ENCODE peak calls at places on chromosomes 16 and 17, in six cellular contexts. One of them, this sample, is unnamed.

GRCh38 chr16:2585651-2586081 is 47.8 kb downstream of the PDPK1 start:
- DNase-seq in Peyer's patch: no peak
- DNase-seq in stomach: no peak
- DNase-seq in heart left ventricle: no peak
- DNase-seq in sigmoid colon: no peak
- DNase-seq in IMR-90: no peak
- DNase-seq in this sample: no peak

GRCh38 chr17:57620576-57620975 is 124.5 kb downstream of the CCDC182 start:
- DNase-seq in Peyer's patch: no peak
- DNase-seq in stomach: no peak
- DNase-seq in heart left ventricle: no peak
- DNase-seq in sigmoid colon: no peak
- DNase-seq in IMR-90: no peak
- DNase-seq in this sample: no peak

GRCh38 chr17:78891406-78892061 is 11.5 kb downstream of the CEP295NL start:
- DNase-seq in Peyer's patch: no peak
- DNase-seq in stomach: no peak
- DNase-seq in heart left ventricle: no peak
- DNase-seq in sigmoid colon: no peak
- DNase-seq in IMR-90: no peak
- DNase-seq in this sample: peak; percentile 75

GRCh38 chr16:31508706-31509523 is 724 bp upstream of the RUSF1 start:
- DNase-seq in Peyer's patch: no peak
- DNase-seq in stomach: no peak
- DNase-seq in heart left ventricle: no peak
- DNase-seq in sigmoid colon: no peak
- DNase-seq in IMR-90: peak; percentile 56
- DNase-seq in this sample: no peak

GRCh38 chr16:83307206-83307990 is 500.4 kb upstream of the HSBP1 start:
- DNase-seq in Peyer's patch: no peak
- DNase-seq in stomach: no peak
- DNase-seq in heart left ventricle: no peak
- DNase-seq in sigmoid colon: no peak
- DNase-seq in IMR-90: no peak
- DNase-seq in this sample: no peak

GRCh38 chr17:79137791-79138190 is 63.2 kb downstream of the ENGASE start:
- DNase-seq in Peyer's patch: no peak
- DNase-seq in stomach: no peak
- DNase-seq in heart left ventricle: no peak
- DNase-seq in sigmoid colon: no peak
- DNase-seq in IMR-90: no peak
- DNase-seq in this sample: no peak

GRCh38 chr16:24839347-24839972 is 6.3 kb upstream of the SLC5A11 start:
- DNase-seq in Peyer's patch: no peak
- DNase-seq in stomach: no peak
- DNase-seq in heart left ventricle: no peak
- DNase-seq in sigmoid colon: no peak
- DNase-seq in IMR-90: no peak
- DNase-seq in this sample: no peak

GRCh38 chr17:60641810-60642220 is 35.8 kb upstream of the BCAS3 start:
- DNase-seq in Peyer's patch: no peak
- DNase-seq in stomach: peak; percentile 63
- DNase-seq in heart left ventricle: peak; percentile 78
- DNase-seq in sigmoid colon: peak; percentile 78
- DNase-seq in IMR-90: peak; percentile 85
- DNase-seq in this sample: no peak

GRCh38 chr16:87201052-87201451 is 116.1 kb downstream of the C16orf95 start:
- DNase-seq in Peyer's patch: no peak
- DNase-seq in stomach: no peak
- DNase-seq in heart left ventricle: peak; percentile 65
- DNase-seq in sigmoid colon: peak; percentile 89
- DNase-seq in IMR-90: peak; percentile 99
- DNase-seq in this sample: no peak

GRCh38 chr16:86819523-86819887 is 241.2 kb downstream of the FOXL1 start:
- DNase-seq in Peyer's patch: no peak
- DNase-seq in stomach: no peak
- DNase-seq in heart left ventricle: no peak
- DNase-seq in sigmoid colon: no peak
- DNase-seq in IMR-90: no peak
- DNase-seq in this sample: no peak

GRCh38 chr17:35073183-35073790 is 9.8 kb upstream of the RFFL start:
- DNase-seq in Peyer's patch: no peak
- DNase-seq in stomach: no peak
- DNase-seq in heart left ventricle: no peak
- DNase-seq in sigmoid colon: no peak
- DNase-seq in IMR-90: no peak
- DNase-seq in this sample: no peak

GRCh38 chr17:48441231-48441711 is 11.3 kb upstream of the SKAP1 start:
- DNase-seq in Peyer's patch: no peak
- DNase-seq in stomach: no peak
- DNase-seq in heart left ventricle: no peak
- DNase-seq in sigmoid colon: no peak
- DNase-seq in IMR-90: no peak
- DNase-seq in this sample: no peak

GRCh38 chr17:5500804-5501391 is 14.5 kb downstream of the MIS12 start:
- DNase-seq in Peyer's patch: peak; percentile 70
- DNase-seq in stomach: peak; percentile 58
- DNase-seq in heart left ventricle: peak; percentile 71
- DNase-seq in sigmoid colon: peak; percentile 91
- DNase-seq in IMR-90: peak; percentile 94
- DNase-seq in this sample: peak; percentile 83

GRCh38 chr17:30476726-30477082 is 504 bp upstream of the GOSR1 start:
- DNase-seq in Peyer's patch: no peak
- DNase-seq in stomach: no peak
- DNase-seq in heart left ventricle: no peak
- DNase-seq in sigmoid colon: no peak
- DNase-seq in IMR-90: peak; percentile 7
- DNase-seq in this sample: no peak

GRCh38 chr16:66622863-66623262 is 18.4 kb downstream of the CMTM3 start:
- DNase-seq in Peyer's patch: no peak
- DNase-seq in stomach: no peak
- DNase-seq in heart left ventricle: no peak
- DNase-seq in sigmoid colon: no peak
- DNase-seq in IMR-90: peak; percentile 32
- DNase-seq in this sample: no peak

GRCh38 chr17:79183221-79184158 is 108.9 kb downstream of the ENGASE start:
- DNase-seq in Peyer's patch: no peak
- DNase-seq in stomach: no peak
- DNase-seq in heart left ventricle: no peak
- DNase-seq in sigmoid colon: no peak
- DNase-seq in IMR-90: no peak
- DNase-seq in this sample: no peak

GRCh38 chr17:69884361-69884760 is 190.7 kb upstream of the KCNJ16 start:
- DNase-seq in Peyer's patch: no peak
- DNase-seq in stomach: no peak
- DNase-seq in heart left ventricle: no peak
- DNase-seq in sigmoid colon: no peak
- DNase-seq in IMR-90: no peak
- DNase-seq in this sample: no peak

GRCh38 chr17:29149431-29150064 is 30.6 kb downstream of the MYO18A start:
- DNase-seq in Peyer's patch: peak; percentile 50
- DNase-seq in stomach: no peak
- DNase-seq in heart left ventricle: no peak
- DNase-seq in sigmoid colon: no peak
- DNase-seq in IMR-90: peak; percentile 36
- DNase-seq in this sample: no peak

GRCh38 chr17:59366773-59367656 is 35.6 kb downstream of the YPEL2 start:
- DNase-seq in Peyer's patch: no peak
- DNase-seq in stomach: peak; percentile 89
- DNase-seq in heart left ventricle: peak; percentile 70
- DNase-seq in sigmoid colon: peak; percentile 74
- DNase-seq in IMR-90: peak; percentile 69
- DNase-seq in this sample: no peak

GRCh38 chr17:37483311-37484039 is 6.2 kb upstream of the DUSP14 start:
- DNase-seq in Peyer's patch: no peak
- DNase-seq in stomach: no peak
- DNase-seq in heart left ventricle: peak; percentile 29
- DNase-seq in sigmoid colon: peak; percentile 70
- DNase-seq in IMR-90: peak; percentile 98
- DNase-seq in this sample: no peak

GRCh38 chr17:16975266-16975651 is 3.3 kb upstream of the TNFRSF13B start:
- DNase-seq in Peyer's patch: peak; percentile 59
- DNase-seq in stomach: no peak
- DNase-seq in heart left ventricle: no peak
- DNase-seq in sigmoid colon: peak; percentile 21
- DNase-seq in IMR-90: no peak
- DNase-seq in this sample: no peak
- TF ChIP-seq POLR2A in Peyer's patch: no peak
- TF ChIP-seq POLR2A in stomach: no peak
- TF ChIP-seq POLR2A in heart left ventricle: no peak
- TF ChIP-seq POLR2A in sigmoid colon: no peak
- TF ChIP-seq POLR2A in IMR-90: no peak
- TF ChIP-seq POLR2A in this sample: no peak

GRCh38 chr17:82333279-82334171 is at the start of gene SECTM1:
- DNase-seq in Peyer's patch: peak; percentile 35
- DNase-seq in stomach: peak; percentile 60
- DNase-seq in heart left ventricle: peak; percentile 59
- DNase-seq in sigmoid colon: peak; percentile 88
- DNase-seq in IMR-90: peak; percentile 23
- DNase-seq in this sample: peak; percentile 91
- TF ChIP-seq POLR2A in Peyer's patch: no peak
- TF ChIP-seq POLR2A in stomach: no peak
- TF ChIP-seq POLR2A in heart left ventricle: no peak
- TF ChIP-seq POLR2A in sigmoid colon: no peak
- TF ChIP-seq POLR2A in IMR-90: no peak
- TF ChIP-seq POLR2A in this sample: no peak

GRCh38 chr17:2028234-2028614 is 1.7 kb upstream of the DPH1 start:
- DNase-seq in Peyer's patch: no peak
- DNase-seq in stomach: no peak
- DNase-seq in heart left ventricle: no peak
- DNase-seq in sigmoid colon: no peak
- DNase-seq in IMR-90: no peak
- DNase-seq in this sample: no peak

GRCh38 chr17:2027528-2028233 is 2.3 kb upstream of the DPH1 start:
- DNase-seq in Peyer's patch: no peak
- DNase-seq in stomach: no peak
- DNase-seq in heart left ventricle: no peak
- DNase-seq in sigmoid colon: no peak
- DNase-seq in IMR-90: no peak
- DNase-seq in this sample: peak; percentile 65

GRCh38 chr17:2028737-2029136 is 1.2 kb upstream of the DPH1 start:
- DNase-seq in Peyer's patch: no peak
- DNase-seq in stomach: no peak
- DNase-seq in heart left ventricle: no peak
- DNase-seq in sigmoid colon: no peak
- DNase-seq in IMR-90: no peak
- DNase-seq in this sample: no peak

GRCh38 chr17:2030779-2031163 is 818 bp downstream of the DPH1 start:
- DNase-seq in Peyer's patch: no peak
- DNase-seq in stomach: no peak
- DNase-seq in heart left ventricle: no peak
- DNase-seq in sigmoid colon: no peak
- DNase-seq in IMR-90: no peak
- DNase-seq in this sample: no peak

GRCh38 chr17:2029911-2030778 is at the start of gene DPH1:
- DNase-seq in Peyer's patch: peak; percentile 82
- DNase-seq in stomach: peak; percentile 88
- DNase-seq in heart left ventricle: peak; percentile 90
- DNase-seq in sigmoid colon: peak; percentile 92
- DNase-seq in IMR-90: peak; percentile 91
- DNase-seq in this sample: peak; percentile 90
- TF ChIP-seq POLR2A in Peyer's patch: no peak
- TF ChIP-seq POLR2A in stomach: no peak
- TF ChIP-seq POLR2A in heart left ventricle: no peak
- TF ChIP-seq POLR2A in sigmoid colon: no peak
- TF ChIP-seq POLR2A in IMR-90: peak; percentile 68
- TF ChIP-seq POLR2A in this sample: no peak

GRCh38 chr17:81920612-81921530 is 2.9 kb upstream of the SIRT7 start:
- DNase-seq in Peyer's patch: no peak
- DNase-seq in stomach: no peak
- DNase-seq in heart left ventricle: no peak
- DNase-seq in sigmoid colon: no peak
- DNase-seq in IMR-90: no peak
- DNase-seq in this sample: no peak

GRCh38 chr17:81917565-81918332 is at the start of gene SIRT7:
- DNase-seq in Peyer's patch: peak; percentile 69
- DNase-seq in stomach: peak; percentile 83
- DNase-seq in heart left ventricle: peak; percentile 72
- DNase-seq in sigmoid colon: peak; percentile 89
- DNase-seq in IMR-90: peak; percentile 58
- DNase-seq in this sample: no peak

GRCh38 chr17:81921531-81921862 is 3.5 kb upstream of the SIRT7 start:
- DNase-seq in Peyer's patch: no peak
- DNase-seq in stomach: no peak
- DNase-seq in heart left ventricle: no peak
- DNase-seq in sigmoid colon: no peak
- DNase-seq in IMR-90: no peak
- DNase-seq in this sample: no peak

GRCh38 chr17:81921996-81922565 is 4.1 kb upstream of the SIRT7 start:
- DNase-seq in Peyer's patch: no peak
- DNase-seq in stomach: no peak
- DNase-seq in heart left ventricle: no peak
- DNase-seq in sigmoid colon: no peak
- DNase-seq in IMR-90: no peak
- DNase-seq in this sample: no peak

GRCh38 chr17:81918762-81919545 is 978 bp upstream of the SIRT7 start:
- DNase-seq in Peyer's patch: no peak
- DNase-seq in stomach: peak; percentile 79
- DNase-seq in heart left ventricle: no peak
- DNase-seq in sigmoid colon: no peak
- DNase-seq in IMR-90: no peak
- DNase-seq in this sample: no peak
- TF ChIP-seq POLR2A in Peyer's patch: peak; percentile 69
- TF ChIP-seq POLR2A in stomach: no peak
- TF ChIP-seq POLR2A in heart left ventricle: no peak
- TF ChIP-seq POLR2A in sigmoid colon: no peak
- TF ChIP-seq POLR2A in IMR-90: no peak
- TF ChIP-seq POLR2A in this sample: no peak

DNA sequence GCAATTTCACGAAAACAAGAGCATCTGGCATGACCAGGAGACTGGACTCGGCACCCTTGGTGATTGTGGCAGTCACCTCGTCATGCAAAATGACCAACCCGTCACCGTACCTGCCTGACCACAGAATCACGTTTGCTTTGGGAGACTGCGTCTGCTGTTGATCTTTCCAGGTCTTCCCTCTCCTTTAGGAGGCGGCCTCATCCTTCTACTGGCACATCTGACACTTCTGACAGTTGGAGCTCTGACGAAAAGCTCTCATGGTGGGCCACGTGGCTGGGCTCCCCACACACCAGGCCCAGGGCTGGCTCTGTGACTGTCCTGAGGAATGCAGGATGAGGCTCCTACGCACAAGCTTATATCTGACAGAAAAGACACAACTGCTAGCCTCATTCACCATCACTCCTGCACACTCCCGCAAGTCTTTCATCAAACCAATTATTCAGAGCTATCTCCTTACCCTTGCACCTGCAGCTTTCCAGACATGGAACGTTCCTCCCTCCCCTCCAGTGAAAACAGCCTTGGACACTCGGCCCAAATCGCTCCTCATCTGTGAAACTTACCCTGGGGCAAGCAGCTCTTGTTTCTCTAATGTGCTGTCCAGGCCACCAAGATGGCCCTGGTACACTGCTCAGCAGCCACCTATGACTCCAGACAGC is 3.6 kb downstream of the TRAP1 start:
- DNase-seq in Peyer's patch: no peak
- DNase-seq in stomach: no peak
- DNase-seq in heart left ventricle: no peak
- DNase-seq in sigmoid colon: no peak
- DNase-seq in IMR-90: no peak
- DNase-seq in this sample: no peak
- TF ChIP-seq POLR2A in Peyer's patch: no peak
- TF ChIP-seq POLR2A in stomach: no peak
- TF ChIP-seq POLR2A in heart left ventricle: no peak
- TF ChIP-seq POLR2A in sigmoid colon: no peak
- TF ChIP-seq POLR2A in IMR-90: no peak
- TF ChIP-seq POLR2A in this sample: no peak

GRCh38 chr17:73209436-73209835 is 16.6 kb downstream of the COG1 start:
- DNase-seq in Peyer's patch: no peak
- DNase-seq in stomach: no peak
- DNase-seq in heart left ventricle: no peak
- DNase-seq in sigmoid colon: no peak
- DNase-seq in IMR-90: no peak
- DNase-seq in this sample: no peak
- TF ChIP-seq POLR2A in Peyer's patch: no peak
- TF ChIP-seq POLR2A in stomach: no peak
- TF ChIP-seq POLR2A in heart left ventricle: no peak
- TF ChIP-seq POLR2A in sigmoid colon: no peak
- TF ChIP-seq POLR2A in IMR-90: no peak
- TF ChIP-seq POLR2A in this sample: no peak

This sample was measured in suprapubic skin.